ENCODE peak calls at places on chromosomes 11 and 22, in four cellular contexts. One of them, this sample, is unnamed.

GRCh38 chr11:82718307-82718706 is 15.4 kb downstream of the FAM181B start:
- DNase-seq in ELF-1: peak
- DNase-seq in dermis microvascular lymphatic vessel endothelial cell: no peak
- DNase-seq in CD8-positive, alpha-beta memory T cell: no peak
- DNase-seq in this sample: peak

GRCh38 chr22:17920145-17920605 is 104.2 kb downstream of the MICAL3 start:
- DNase-seq in ELF-1: peak
- DNase-seq in dermis microvascular lymphatic vessel endothelial cell: no peak
- DNase-seq in CD8-positive, alpha-beta memory T cell: no peak
- DNase-seq in this sample: peak

GRCh38 chr22:33380789-33381530 is 322.8 kb upstream of the SYN3 start:
- DNase-seq in ELF-1: no peak
- DNase-seq in dermis microvascular lymphatic vessel endothelial cell: no peak
- DNase-seq in CD8-positive, alpha-beta memory T cell: no peak
- DNase-seq in this sample: peak

GRCh38 chr11:26227311-26227710 is 104.6 kb upstream of the ANO3 start:
- DNase-seq in ELF-1: no peak
- DNase-seq in dermis microvascular lymphatic vessel endothelial cell: no peak
- DNase-seq in CD8-positive, alpha-beta memory T cell: no peak
- DNase-seq in this sample: peak

GRCh38 chr11:64767344-64768299 is 7.8 kb upstream of the PYGM start:
- DNase-seq in ELF-1: peak
- DNase-seq in dermis microvascular lymphatic vessel endothelial cell: no peak
- DNase-seq in CD8-positive, alpha-beta memory T cell: peak
- DNase-seq in this sample: peak

GRCh38 chr11:1573847-1574255 is 1.8 kb upstream of the DUSP8 start:
- DNase-seq in ELF-1: peak
- DNase-seq in dermis microvascular lymphatic vessel endothelial cell: no peak
- DNase-seq in CD8-positive, alpha-beta memory T cell: no peak
- DNase-seq in this sample: no peak

GRCh38 chr11:64885367-64886286 is 7.2 kb upstream of the EHD1 start:
- DNase-seq in ELF-1: no peak
- DNase-seq in dermis microvascular lymphatic vessel endothelial cell: no peak
- DNase-seq in CD8-positive, alpha-beta memory T cell: no peak
- DNase-seq in this sample: peak

GRCh38 chr22:50445071-50445879 is 29.6 kb downstream of the SBF1 start:
- DNase-seq in ELF-1: no peak
- DNase-seq in dermis microvascular lymphatic vessel endothelial cell: no peak
- DNase-seq in CD8-positive, alpha-beta memory T cell: peak
- DNase-seq in this sample: no peak

GRCh38 chr11:61119571-61119970 is 17.3 kb downstream of the CD5 start:
- DNase-seq in ELF-1: no peak
- DNase-seq in dermis microvascular lymphatic vessel endothelial cell: no peak
- DNase-seq in CD8-positive, alpha-beta memory T cell: no peak
- DNase-seq in this sample: no peak

GRCh38 chr11:70647188-70648166 is 249.1 kb downstream of the CTTN start:
- DNase-seq in ELF-1: no peak
- DNase-seq in dermis microvascular lymphatic vessel endothelial cell: no peak
- DNase-seq in CD8-positive, alpha-beta memory T cell: no peak
- DNase-seq in this sample: no peak

GRCh38 chr11:46281374-46281831 is 3.9 kb downstream of the CREB3L1 start:
- DNase-seq in ELF-1: peak
- DNase-seq in dermis microvascular lymphatic vessel endothelial cell: no peak
- DNase-seq in CD8-positive, alpha-beta memory T cell: no peak
- DNase-seq in this sample: no peak

GRCh38 chr11:1260620-1261019 is 37.8 kb downstream of the MUC5B start:
- DNase-seq in ELF-1: no peak
- DNase-seq in dermis microvascular lymphatic vessel endothelial cell: no peak
- DNase-seq in CD8-positive, alpha-beta memory T cell: no peak
- DNase-seq in this sample: no peak

GRCh38 chr11:104531894-104532293 is 366.4 kb downstream of the CASP12 start:
- DNase-seq in ELF-1: no peak
- DNase-seq in dermis microvascular lymphatic vessel endothelial cell: no peak
- DNase-seq in CD8-positive, alpha-beta memory T cell: no peak
- DNase-seq in this sample: no peak

GRCh38 chr11:76321820-76322524 is 59.0 kb downstream of the THAP12 start:
- DNase-seq in ELF-1: no peak
- DNase-seq in dermis microvascular lymphatic vessel endothelial cell: no peak
- DNase-seq in CD8-positive, alpha-beta memory T cell: no peak
- DNase-seq in this sample: no peak

GRCh38 chr22:46175631-46176030 is 25.3 kb downstream of the PPARA start:
- DNase-seq in ELF-1: no peak
- DNase-seq in dermis microvascular lymphatic vessel endothelial cell: no peak
- DNase-seq in CD8-positive, alpha-beta memory T cell: no peak
- DNase-seq in this sample: peak

GRCh38 chr11:79940165-79940564 is 499.3 kb upstream of the TENM4 start:
- DNase-seq in ELF-1: peak
- DNase-seq in dermis microvascular lymphatic vessel endothelial cell: no peak
- DNase-seq in CD8-positive, alpha-beta memory T cell: no peak
- DNase-seq in this sample: peak

GRCh38 chr11:101046947-101047346 is 82.7 kb downstream of the PGR start:
- DNase-seq in ELF-1: no peak
- DNase-seq in dermis microvascular lymphatic vessel endothelial cell: no peak
- DNase-seq in CD8-positive, alpha-beta memory T cell: no peak
- DNase-seq in this sample: no peak

GRCh38 chr11:14567064-14567651 is 47.0 kb upstream of the PSMA1 start:
- DNase-seq in ELF-1: no peak
- DNase-seq in dermis microvascular lymphatic vessel endothelial cell: no peak
- DNase-seq in CD8-positive, alpha-beta memory T cell: no peak
- DNase-seq in this sample: no peak

This sample was measured in fibroblast of mammary gland.